ENCODE peak calls at places on chromosomes 3 and 15, in ten cellular contexts. I is body of pancreas; X is CD8-positive, alpha-beta T cell; F is CD8-positive, alpha-beta memory T cell; M is spleen; B is SK-N-SH; K is thoracic aorta; Z is IMR-90; S is mesendoderm; J is stomach. N is an unnamed sample. For H3K4me1, the result is how much of the 10 kb centered on the place peaks cover.

GRCh38 chr3:177193706-177194268 is 3.5 kb downstream of the TBL1XR1 start:
- DNase-seq in J (no peak), B (no peak), F (no peak), M (no peak), K (no peak), I (no peak), X (no peak), Z (no peak), S (peak), N (no peak)

GRCh38 chr3:120144267-120144666 is 50.0 kb upstream of the GSK3B start:
- DNase-seq in M (no peak), J (peak), X (no peak), K (no peak), S (peak), B (no peak), Z (peak), I (peak), F (no peak), N (no peak)

GRCh38 chr3:156751461-156752025 is 74.6 kb upstream of the LEKR1 start:
- DNase-seq in S (peak), X (no peak), F (no peak), M (no peak), B (peak), Z (peak), I (no peak), J (no peak), K (no peak), N (peak)

GRCh38 chr3:173584834-173585831 is 187.6 kb downstream of the NLGN1 start:
- DNase-seq in K (no peak), I (peak), X (no peak), M (no peak), F (no peak), S (peak), J (no peak), B (peak), Z (peak), N (no peak)

GRCh38 chr15:87935583-87935982 is 321.0 kb downstream of the NTRK3 start:
- DNase-seq in K (no peak), X (no peak), S (no peak), B (no peak), F (no peak), Z (no peak), I (no peak), J (no peak), M (no peak), N (no peak)

GRCh38 chr3:165159760-165160421 is 36.3 kb downstream of the SLITRK3 start:
- DNase-seq in B (no peak), F (no peak), M (no peak), X (no peak), K (no peak), J (no peak), Z (no peak), I (peak), S (peak), N (no peak)

GRCh38 chr3:197874064-197874463 is 75.9 kb upstream of the RPL35A start:
- DNase-seq in X (no peak), M (no peak), B (no peak), I (no peak), Z (no peak), K (no peak), S (no peak), F (no peak), J (no peak), N (no peak)

GRCh38 chr15:64693134-64693533 is 82.3 kb downstream of the RBPMS2 start:
- DNase-seq in J (peak), Z (peak), X (no peak), B (no peak), F (no peak), K (peak), S (no peak), M (peak), I (peak), N (no peak)

GRCh38 chr3:98361289-98361688 is 7.6 kb downstream of the OR5K4 start:
- DNase-seq in I (no peak), J (no peak), Z (no peak), X (no peak), M (no peak), F (no peak), K (no peak), S (no peak), B (no peak), N (no peak)
- H3K4me3 ChIP-seq in I (no peak), J (no peak), Z (no peak), X (no peak), M (no peak), F (no peak), K (no peak), S (no peak), B (no peak), N (no peak)

GRCh38 chr3:45631486-45631885 is 36.9 kb downstream of the LIMD1 start:
- DNase-seq in J (no peak), M (peak), K (no peak), F (no peak), B (no peak), I (no peak), S (no peak), X (no peak), Z (no peak), N (no peak)

GRCh38 chr3:45628746-45629145 is 34.2 kb downstream of the LIMD1 start:
- DNase-seq in B (peak), K (no peak), S (no peak), X (no peak), I (no peak), M (no peak), J (no peak), Z (peak), F (no peak), N (no peak)

GRCh38 chr3:45626096-45626887 is 31.7 kb downstream of the LIMD1 start:
- DNase-seq in B (no peak), S (no peak), I (no peak), X (no peak), F (no peak), M (no peak), K (no peak), J (no peak), Z (peak), N (no peak)

GRCh38 chr3:45632956-45633355 is 38.4 kb downstream of the LIMD1 start:
- DNase-seq in I (no peak), S (no peak), K (no peak), J (no peak), M (no peak), F (no peak), X (no peak), B (no peak), Z (no peak), N (no peak)

DNA sequence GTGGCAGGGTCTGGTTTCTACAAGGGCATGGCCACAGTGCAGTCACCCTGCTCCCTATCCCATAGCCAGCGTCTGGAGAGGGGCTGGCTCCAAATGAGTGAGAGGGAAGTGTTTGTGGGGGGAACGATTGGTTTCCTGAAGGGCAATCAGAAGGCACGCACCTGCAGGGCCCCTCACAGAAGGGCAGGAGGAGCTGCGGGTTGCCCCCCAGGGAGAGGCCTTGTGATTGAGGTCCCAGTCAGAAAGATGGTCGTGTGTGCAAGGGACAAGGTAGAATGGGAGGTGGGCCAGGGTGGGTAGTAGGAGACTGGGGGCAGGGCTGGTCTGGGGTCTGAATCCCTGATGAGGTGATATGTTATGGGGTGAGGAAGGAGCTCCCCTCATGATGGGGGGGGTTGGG is 35.8 kb downstream of the LIMD1 start:
- DNase-seq in M (no peak), J (no peak), I (no peak), B (no peak), F (no peak), Z (no peak), S (no peak), K (no peak), X (no peak), N (no peak)
- H3K4me1 ChIP-seq in M (under half), J (half or more), I (under half), B (under half), F (under half), Z (under half), S (under half), K (under half), X (under half), N (under half)

GRCh38 chr15:47384776-47385175 is 332.5 kb upstream of the SEMA6D start:
- DNase-seq in S (no peak), B (no peak), X (no peak), K (no peak), F (no peak), Z (peak), M (no peak), I (no peak), J (no peak), N (no peak)

GRCh38 chr15:47386459-47386858 is 330.8 kb upstream of the SEMA6D start:
- DNase-seq in I (peak), J (no peak), X (no peak), S (no peak), K (no peak), M (no peak), Z (no peak), F (no peak), B (no peak), N (no peak)

GRCh38 chr15:47383102-47383501 is 334.2 kb upstream of the SEMA6D start:
- DNase-seq in F (no peak), J (no peak), M (no peak), I (no peak), X (no peak), B (no peak), S (no peak), Z (no peak), K (no peak), N (no peak)

GRCh38 chr15:47383801-47384200 is 333.5 kb upstream of the SEMA6D start:
- DNase-seq in X (no peak), S (no peak), Z (no peak), M (no peak), F (no peak), J (no peak), K (no peak), B (no peak), I (no peak), N (no peak)

GRCh38 chr15:47384316-47384715 is 333.0 kb upstream of the SEMA6D start:
- DNase-seq in I (no peak), K (no peak), F (no peak), J (no peak), S (peak), B (no peak), Z (peak), M (no peak), X (no peak), N (no peak)
- H3K4me3 ChIP-seq in I (no peak), K (no peak), F (no peak), J (no peak), S (no peak), B (no peak), Z (no peak), M (no peak), X (no peak), N (no peak)

DNA sequence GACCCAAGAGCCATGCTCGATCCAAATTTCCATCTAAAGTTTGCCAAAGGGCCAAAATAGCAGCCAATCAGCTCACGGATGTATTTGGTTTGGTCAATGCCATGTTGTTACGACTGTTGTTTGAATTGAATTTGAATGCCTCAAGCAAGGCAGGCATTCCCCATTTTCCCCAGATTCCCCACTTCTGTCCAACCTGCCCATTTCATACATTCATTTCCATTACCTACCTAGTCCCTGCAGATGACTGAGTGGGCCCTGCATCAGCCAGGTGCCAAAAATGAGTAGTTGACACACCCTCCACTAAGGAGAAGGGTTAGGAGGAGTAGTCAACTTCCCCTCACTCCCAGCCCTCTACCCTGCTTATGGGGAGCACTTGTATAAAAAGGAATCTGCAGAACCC is 51.7 kb downstream of the ANXA2 start:
- DNase-seq in J (no peak), B (no peak), X (no peak), S (no peak), M (no peak), I (no peak), F (no peak), Z (no peak), K (no peak), N (no peak)
- H3K4me1 ChIP-seq in J (under half), B (under half), X (under half), S (under half), M (under half), I (under half), F (under half), Z (under half), K (under half), N (under half)

DNA sequence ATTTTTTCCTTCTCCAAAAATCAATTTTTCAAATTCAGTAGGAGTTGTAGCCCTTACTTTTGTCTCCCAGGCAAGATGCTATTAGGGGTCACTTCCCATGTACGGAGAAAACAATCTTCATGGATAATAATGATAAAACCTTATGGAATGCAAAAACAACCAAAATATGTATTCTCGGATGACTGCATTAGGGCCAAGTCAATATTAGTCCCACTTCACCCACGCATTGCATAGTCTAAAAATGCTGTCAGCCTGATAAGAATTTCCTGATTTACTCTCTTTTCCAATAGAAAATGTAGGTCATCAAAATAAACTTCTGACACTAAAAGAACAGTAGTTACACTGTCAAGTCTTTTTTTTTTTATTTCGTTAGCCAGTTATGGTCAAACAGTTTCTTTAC is 2.7 kb downstream of the VGLL3 start:
- DNase-seq in K (no peak), B (no peak), F (no peak), M (no peak), S (no peak), Z (peak), X (no peak), J (no peak), I (no peak), N (no peak)
- H3K4me3 ChIP-seq in K (peak), B (no peak), F (no peak), M (no peak), S (no peak), Z (peak), X (no peak), J (no peak), I (no peak), N (no peak)

GRCh38 chr15:95497681-95498080 is 832.8 kb upstream of the NR2F2 start:
- DNase-seq in B (no peak), Z (no peak), I (no peak), K (no peak), F (no peak), J (no peak), X (no peak), S (no peak), M (no peak), N (no peak)

GRCh38 chr15:95492388-95493070 is 838.0 kb upstream of the NR2F2 start:
- DNase-seq in I (no peak), B (no peak), F (no peak), J (no peak), M (no peak), Z (no peak), X (no peak), S (peak), K (no peak), N (no peak)

GRCh38 chr15:95498956-95499355 is 831.5 kb upstream of the NR2F2 start:
- DNase-seq in Z (no peak), X (no peak), K (no peak), B (no peak), I (no peak), M (no peak), F (no peak), S (no peak), J (no peak), N (no peak)

GRCh38 chr15:95499397-95499796 is 831.1 kb upstream of the NR2F2 start:
- DNase-seq in F (no peak), M (no peak), I (no peak), K (no peak), S (no peak), Z (no peak), B (no peak), X (no peak), J (no peak), N (no peak)

GRCh38 chr15:95495033-95495541 is 835.4 kb upstream of the NR2F2 start:
- DNase-seq in X (no peak), S (no peak), F (no peak), I (no peak), J (peak), K (peak), B (no peak), Z (no peak), M (no peak), N (no peak)
- H3K4me1 ChIP-seq in X (under half), S (under half), F (under half), I (under half), J (under half), K (under half), B (under half), Z (under half), M (under half), N (under half)

GRCh38 chr3:126082334-126083137 is 1.4 kb downstream of the SLC41A3 start:
- DNase-seq in S (no peak), M (no peak), I (no peak), F (no peak), J (no peak), Z (no peak), X (no peak), K (no peak), B (no peak), N (no peak)
- H3K4me3 ChIP-seq in S (no peak), M (peak), I (no peak), F (no peak), J (peak), Z (no peak), X (peak), K (peak), B (peak), N (no peak)

GRCh38 chr15:24748812-24749439 is 73.4 kb downstream of the NPAP1 start:
- DNase-seq in J (no peak), M (no peak), X (no peak), B (no peak), F (no peak), I (no peak), K (no peak), S (no peak), Z (no peak), N (no peak)
- H3K4me1 ChIP-seq in J (under half), M (under half), X (under half), B (under half), F (under half), I (under half), K (under half), S (under half), Z (under half), N (under half)